ENCODE peak calls at places on chromosomes 4 and X, in ten cellular contexts. G, D, X, I, S, L, H, O, N and E are unnamed samples.

GRCh38 chrX:103329991-103330390 is at the start of gene TCEAL7:
- DNase-seq in G (peak), D (peak), X (no peak), I (no peak), S (no peak), L (peak), H (peak), O (peak), N (no peak), E (no peak)

GRCh38 chrX:105173071-105173470 is 47.4 kb downstream of the TEX13A start:
- DNase-seq in G (no peak), D (no peak), X (no peak), I (no peak), S (no peak), L (no peak), H (no peak), O (no peak), N (no peak), E (no peak)

GRCh38 chr4:2047781-2048581 is 11.1 kb upstream of the NAT8L start:
- DNase-seq in G (peak), D (no peak), X (no peak), I (no peak), S (no peak), L (no peak), H (no peak), O (no peak), N (no peak), E (no peak)

GRCh38 chr4:80767944-80768343 is 262.6 kb upstream of the BMP3 start:
- DNase-seq in G (no peak), D (no peak), X (no peak), I (no peak), S (no peak), L (no peak), H (no peak), O (no peak), N (no peak), E (no peak)

GRCh38 chrX:104668550-104668949 is 102.6 kb downstream of the IL1RAPL2 start:
- DNase-seq in G (no peak), D (no peak), X (no peak), I (peak), S (no peak), L (no peak), H (no peak), O (no peak), N (peak), E (no peak)

GRCh38 chr4:77146426-77147399 is 10.3 kb upstream of the CCNG2 start:
- DNase-seq in G (no peak), D (no peak), X (no peak), I (no peak), S (no peak), L (no peak), H (no peak), O (no peak), N (no peak), E (no peak)

GRCh38 chrX:43505759-43506158 is 150.3 kb upstream of the MAOA start:
- DNase-seq in G (peak), D (no peak), X (no peak), I (no peak), S (no peak), L (no peak), H (no peak), O (no peak), N (no peak), E (no peak)

GRCh38 chr4:125433453-125433852 is 118.7 kb downstream of the FAT4 start:
- DNase-seq in G (no peak), D (no peak), X (no peak), I (peak), S (no peak), L (no peak), H (no peak), O (no peak), N (peak), E (no peak)

GRCh38 chr4:184163813-184164212 is 53.9 kb downstream of the ENPP6 start:
- DNase-seq in G (peak), D (peak), X (no peak), I (no peak), S (no peak), L (peak), H (peak), O (peak), N (peak), E (peak)

GRCh38 chrX:15714529-15714928 is 23.5 kb upstream of the CA5B start:
- DNase-seq in G (no peak), D (peak), X (no peak), I (no peak), S (no peak), L (peak), H (no peak), O (peak), N (peak), E (no peak)

GRCh38 chr4:78551420-78552351 is at the start of gene ANXA3:
- DNase-seq in G (peak), D (peak), X (peak), I (no peak), S (no peak), L (peak), H (peak), O (peak), N (peak), E (no peak)

GRCh38 chr4:680565-680930 is 6.2 kb downstream of the MYL5 start:
- DNase-seq in G (no peak), D (peak), X (no peak), I (no peak), S (no peak), L (peak), H (no peak), O (no peak), N (no peak), E (no peak)

GRCh38 chr4:67892905-67893304 is 9.1 kb upstream of the TMPRSS11D start:
- DNase-seq in G (peak), D (no peak), X (no peak), I (no peak), S (no peak), L (no peak), H (no peak), O (no peak), N (no peak), E (no peak)

GRCh38 chrX:136035663-136036062 is 50.4 kb downstream of the SLC9A6 start:
- DNase-seq in G (no peak), D (no peak), X (no peak), I (no peak), S (no peak), L (no peak), H (no peak), O (no peak), N (no peak), E (no peak)

GRCh38 chr4:185997287-185997686 is 71.7 kb upstream of the TLR3 start:
- DNase-seq in G (no peak), D (peak), X (no peak), I (no peak), S (no peak), L (peak), H (no peak), O (peak), N (no peak), E (peak)

GRCh38 chr4:7777871-7778523 is 161.7 kb downstream of the AFAP1 start:
- DNase-seq in G (no peak), D (no peak), X (no peak), I (no peak), S (no peak), L (no peak), H (no peak), O (no peak), N (no peak), E (no peak)

GRCh38 chr4:63296773-63297172 is 1112.5 kb downstream of the TECRL start:
- DNase-seq in G (no peak), D (no peak), X (no peak), I (no peak), S (no peak), L (no peak), H (no peak), O (no peak), N (no peak), E (peak)

GRCh38 chrX:120570201-120570600 is 9.4 kb upstream of the CUL4B start:
- DNase-seq in G (no peak), D (no peak), X (no peak), I (no peak), S (no peak), L (no peak), H (no peak), O (no peak), N (no peak), E (no peak)

GRCh38 chr4:7811536-7812190 is 128.0 kb downstream of the AFAP1 start:
- DNase-seq in G (no peak), D (peak), X (no peak), I (no peak), S (no peak), L (peak), H (no peak), O (peak), N (no peak), E (no peak)

GRCh38 chr4:173478136-173478860 is 51.7 kb downstream of the HAND2 start:
- DNase-seq in G (no peak), D (no peak), X (no peak), I (no peak), S (no peak), L (no peak), H (no peak), O (no peak), N (no peak), E (no peak)

GRCh38 chrX:96835660-96836289 is 47.9 kb upstream of the RPA4 start:
- DNase-seq in G (no peak), D (no peak), X (peak), I (no peak), S (no peak), L (no peak), H (no peak), O (no peak), N (no peak), E (no peak)

GRCh38 chr4:2259541-2260267 is 2.2 kb downstream of the MXD4 start:
- DNase-seq in G (no peak), D (peak), X (no peak), I (no peak), S (no peak), L (peak), H (no peak), O (peak), N (no peak), E (no peak)

GRCh38 chr4:42306221-42307109 is 90.8 kb upstream of the SHISA3 start:
- DNase-seq in G (no peak), D (no peak), X (no peak), I (no peak), S (no peak), L (peak), H (no peak), O (peak), N (no peak), E (no peak)

GRCh38 chrX:119870626-119871131 is 854 bp downstream of the RNF113A start:
- DNase-seq in G (peak), D (no peak), X (no peak), I (no peak), S (no peak), L (no peak), H (no peak), O (no peak), N (peak), E (no peak)

GRCh38 chrX:66914082-66914481 is 275.2 kb upstream of the EDA2R start:
- DNase-seq in G (no peak), D (no peak), X (no peak), I (no peak), S (no peak), L (no peak), H (no peak), O (no peak), N (no peak), E (no peak)

GRCh38 chr4:80407246-80407645 is 71.7 kb downstream of the CFAP299 start:
- DNase-seq in G (no peak), D (peak), X (no peak), I (peak), S (no peak), L (peak), H (peak), O (no peak), N (no peak), E (no peak)

GRCh38 chrX:6169407-6169806 is 59.3 kb downstream of the NLGN4X start:
- DNase-seq in G (no peak), D (no peak), X (no peak), I (no peak), S (no peak), L (no peak), H (no peak), O (no peak), N (no peak), E (no peak)

GRCh38 chr4:77310931-77311330 is 153.9 kb downstream of the CCNG2 start:
- DNase-seq in G (peak), D (no peak), X (no peak), I (peak), S (no peak), L (no peak), H (no peak), O (no peak), N (no peak), E (no peak)